ENCODE peak calls at places on chromosomes 12 and 14, in ten cellular contexts. O, G, W, E, L, M, A, K, I and R are unnamed samples.

GRCh38 chr12:32118806-32119205 is 12.2 kb downstream of the BICD1 start:
- DNase-seq in O (no peak), G (no peak), W (no peak), E (no peak), L (no peak), M (no peak), A (no peak), K (no peak), I (no peak), R (no peak)

GRCh38 chr12:127035011-127035879 is 1231.7 kb upstream of the TMEM132C start:
- DNase-seq in O (no peak), G (no peak), W (no peak), E (peak), L (no peak), M (no peak), A (no peak), K (no peak), I (no peak), R (no peak)

GRCh38 chr12:98211914-98212695 is 303.3 kb upstream of the TMPO start:
- DNase-seq in O (no peak), G (peak), W (no peak), E (peak), L (no peak), M (no peak), A (no peak), K (no peak), I (no peak), R (no peak)

GRCh38 chr14:102201369-102201748 is 61.7 kb downstream of the WDR20 start:
- DNase-seq in O (no peak), G (no peak), W (no peak), E (no peak), L (no peak), M (no peak), A (no peak), K (no peak), I (no peak), R (no peak)

GRCh38 chr14:101958418-101959185 is 5.8 kb upstream of the DYNC1H1 start:
- DNase-seq in O (no peak), G (no peak), W (no peak), E (no peak), L (no peak), M (peak), A (no peak), K (no peak), I (no peak), R (no peak)

GRCh38 chr12:115294443-115295133 is 610.6 kb upstream of the TBX3 start:
- DNase-seq in O (peak), G (peak), W (no peak), E (no peak), L (no peak), M (no peak), A (no peak), K (no peak), I (no peak), R (no peak)

GRCh38 chr12:20472089-20472488 is 103.8 kb downstream of the PDE3A start:
- DNase-seq in O (no peak), G (no peak), W (no peak), E (no peak), L (no peak), M (no peak), A (no peak), K (no peak), I (no peak), R (no peak)

GRCh38 chr12:14810953-14811483 is 3.0 kb downstream of the SMCO3 start:
- DNase-seq in O (peak), G (peak), W (peak), E (peak), L (no peak), M (peak), A (no peak), K (no peak), I (no peak), R (no peak)

GRCh38 chr14:64942531-64943111 is at the start of gene GPX2:
- DNase-seq in O (peak), G (peak), W (no peak), E (no peak), L (no peak), M (peak), A (peak), K (no peak), I (no peak), R (no peak)

GRCh38 chr12:125766091-125766490 is 700.9 kb downstream of the AACS start:
- DNase-seq in O (no peak), G (no peak), W (no peak), E (no peak), L (peak), M (no peak), A (no peak), K (no peak), I (no peak), R (no peak)

GRCh38 chr12:124359671-124360581 is 65.0 kb downstream of the RFLNA start:
- DNase-seq in O (no peak), G (no peak), W (no peak), E (no peak), L (no peak), M (peak), A (no peak), K (no peak), I (no peak), R (no peak)

GRCh38 chr12:13347241-13348043 is 150.9 kb downstream of the EMP1 start:
- DNase-seq in O (peak), G (peak), W (no peak), E (peak), L (no peak), M (no peak), A (no peak), K (no peak), I (no peak), R (peak)

GRCh38 chr12:106997916-106998315 is 11.0 kb upstream of the MTERF2 start:
- DNase-seq in O (no peak), G (no peak), W (no peak), E (no peak), L (no peak), M (no peak), A (no peak), K (no peak), I (no peak), R (no peak)

GRCh38 chr14:59728294-59728693 is 142.3 kb downstream of the RTN1 start:
- DNase-seq in O (no peak), G (no peak), W (no peak), E (no peak), L (no peak), M (no peak), A (peak), K (no peak), I (no peak), R (no peak)

GRCh38 chr14:42523656-42524055 is 917.0 kb downstream of the LRFN5 start:
- DNase-seq in O (no peak), G (no peak), W (no peak), E (no peak), L (no peak), M (no peak), A (no peak), K (no peak), I (no peak), R (no peak)

GRCh38 chr14:49479432-49479831 is 106.7 kb downstream of the RPS29 start:
- DNase-seq in O (no peak), G (no peak), W (no peak), E (no peak), L (no peak), M (peak), A (no peak), K (no peak), I (no peak), R (no peak)

GRCh38 chr14:75579882-75580281 is 1.5 kb downstream of the FLVCR2 start:
- DNase-seq in O (no peak), G (no peak), W (no peak), E (no peak), L (no peak), M (peak), A (no peak), K (no peak), I (no peak), R (no peak)